ENCODE peak calls at places on chromosome 16, in ten cellular contexts. U, O, V, X, Z, J, T, Q, P and C are unnamed samples.

GRCh38 chr16:87223656-87224248 is 93.4 kb downstream of the C16orf95 start:
- DNase-seq in U (no peak), O (peak; percentile 39), V (no peak), X (no peak), Z (no peak), J (no peak), T (no peak), Q (no peak), P (no peak), C (no peak)

GRCh38 chr16:81485824-81486554 is 41.4 kb downstream of the CMIP start:
- DNase-seq in U (no peak), O (no peak), V (no peak), X (peak; percentile 32), Z (no peak), J (no peak), T (no peak), Q (peak; percentile 60), P (no peak), C (no peak)

GRCh38 chr16:85227924-85228462 is 115.7 kb upstream of the CIBAR2 start:
- DNase-seq in U (peak; percentile 41), O (no peak), V (no peak), X (peak; percentile 46), Z (no peak), J (no peak), T (no peak), Q (no peak), P (no peak), C (no peak)

GRCh38 chr16:64864232-64864803 is 257.5 kb downstream of the CDH11 start:
- DNase-seq in U (peak; percentile 70), O (peak; percentile 10), V (no peak), X (peak; percentile 84), Z (peak; percentile 23), J (no peak), T (no peak), Q (peak; percentile 44), P (no peak), C (no peak)

GRCh38 chr16:27699540-27699939 is 149.6 kb downstream of the KATNIP start:
- DNase-seq in U (no peak), O (no peak), V (no peak), X (no peak), Z (no peak), J (no peak), T (no peak), Q (no peak), P (no peak), C (no peak)

GRCh38 chr16:46996391-46996790 is 22.9 kb upstream of the DNAJA2 start:
- DNase-seq in U (no peak), O (no peak), V (no peak), X (no peak), Z (no peak), J (no peak), T (no peak), Q (no peak), P (no peak), C (no peak)

GRCh38 chr16:4351880-4352279 is 759 bp upstream of the PAM16 start:
- DNase-seq in U (no peak), O (no peak), V (no peak), X (peak; percentile 65), Z (no peak), J (no peak), T (no peak), Q (no peak), P (no peak), C (no peak)

GRCh38 chr16:67396159-67396774 is 3.0 kb upstream of the TPPP3 start:
- DNase-seq in U (no peak), O (peak; percentile 90), V (peak; percentile 54), X (peak; percentile 87), Z (no peak), J (no peak), T (no peak), Q (peak; percentile 58), P (peak; percentile 84), C (peak; percentile 94)

GRCh38 chr16:81973737-81974136 is 37.5 kb downstream of the SDR42E1 start:
- DNase-seq in U (no peak), O (no peak), V (no peak), X (no peak), Z (no peak), J (no peak), T (no peak), Q (no peak), P (no peak), C (no peak)

GRCh38 chr16:4574919-4575705 is 19.0 kb downstream of the C16orf96 start:
- DNase-seq in U (no peak), O (no peak), V (no peak), X (no peak), Z (no peak), J (no peak), T (no peak), Q (no peak), P (no peak), C (no peak)

GRCh38 chr16:58124601-58124915 is 4.6 kb downstream of the CFAP20 start:
- DNase-seq in U (no peak), O (peak; percentile 32), V (no peak), X (peak; percentile 76), Z (no peak), J (no peak), T (no peak), Q (no peak), P (no peak), C (no peak)

GRCh38 chr16:85235988-85236831 is 123.9 kb upstream of the CIBAR2 start:
- DNase-seq in U (no peak), O (no peak), V (peak; percentile 70), X (no peak), Z (no peak), J (no peak), T (no peak), Q (no peak), P (no peak), C (no peak)

GRCh38 chr16:84899414-84899813 is 79.6 kb downstream of the CRISPLD2 start:
- DNase-seq in U (no peak), O (peak; percentile 68), V (no peak), X (peak; percentile 84), Z (no peak), J (no peak), T (no peak), Q (no peak), P (no peak), C (no peak)

GRCh38 chr16:61780161-61780560 is 256.1 kb downstream of the CDH8 start:
- DNase-seq in U (no peak), O (no peak), V (no peak), X (no peak), Z (no peak), J (no peak), T (no peak), Q (no peak), P (no peak), C (no peak)

GRCh38 chr16:89722392-89723278 is 1.3 kb downstream of the ZNF276 start:
- DNase-seq in U (no peak), O (peak; percentile 71), V (no peak), X (peak; percentile 85), Z (no peak), J (no peak), T (no peak), Q (no peak), P (peak; percentile 95), C (peak; percentile 91)

GRCh38 chr16:86018487-86018886 is 119.5 kb downstream of the IRF8 start:
- DNase-seq in U (no peak), O (no peak), V (no peak), X (no peak), Z (no peak), J (no peak), T (no peak), Q (no peak), P (peak; percentile 67), C (peak; percentile 10)

GRCh38 chr16:58507963-58508670 is 7.2 kb upstream of the SETD6 start:
- DNase-seq in U (no peak), O (no peak), V (no peak), X (no peak), Z (no peak), J (no peak), T (no peak), Q (no peak), P (peak; percentile 35), C (no peak)

GRCh38 chr16:7086842-7087616 is 245.6 kb upstream of the RBFOX1 start:
- DNase-seq in U (no peak), O (no peak), V (peak; percentile 12), X (no peak), Z (no peak), J (no peak), T (peak; percentile 2), Q (peak; percentile 40), P (no peak), C (no peak)

GRCh38 chr16:11395949-11396240 is 50.6 kb downstream of the RMI2 start:
- DNase-seq in U (no peak), O (no peak), V (no peak), X (no peak), Z (no peak), J (no peak), T (no peak), Q (no peak), P (peak; percentile 38), C (no peak)

GRCh38 chr16:68646948-68647659 is 2.0 kb downstream of the CDH3 start:
- DNase-seq in U (no peak), O (peak; percentile 41), V (no peak), X (peak; percentile 31), Z (no peak), J (no peak), T (no peak), Q (no peak), P (no peak), C (no peak)

GRCh38 chr16:67862623-67863583 is 9.9 kb upstream of the EDC4 start:
- DNase-seq in U (no peak), O (no peak), V (no peak), X (peak; percentile 55), Z (no peak), J (peak; percentile 78), T (peak; percentile 19), Q (no peak), P (no peak), C (no peak)

GRCh38 chr16:72357860-72358259 is 185.9 kb upstream of the PMFBP1 start:
- DNase-seq in U (no peak), O (no peak), V (no peak), X (no peak), Z (no peak), J (no peak), T (no peak), Q (no peak), P (no peak), C (no peak)

GRCh38 chr16:71852146-71852545 is 6.4 kb downstream of the ATXN1L start:
- DNase-seq in U (no peak), O (no peak), V (no peak), X (no peak), Z (no peak), J (no peak), T (no peak), Q (no peak), P (no peak), C (no peak)

GRCh38 chr16:87062569-87063442 is 254.4 kb downstream of the C16orf95 start:
- DNase-seq in U (no peak), O (peak; percentile 28), V (peak; percentile 98), X (peak; percentile 68), Z (no peak), J (no peak), T (no peak), Q (peak; percentile 79), P (no peak), C (no peak)

GRCh38 chr16:54285414-54286066 is 1.0 kb downstream of the IRX3 start:
- DNase-seq in U (no peak), O (peak; percentile 71), V (no peak), X (peak; percentile 51), Z (no peak), J (no peak), T (no peak), Q (peak; percentile 52), P (no peak), C (peak; percentile 66)

GRCh38 chr16:74650966-74651567 is 15.6 kb downstream of the RFWD3 start:
- DNase-seq in U (no peak), O (no peak), V (no peak), X (no peak), Z (no peak), J (no peak), T (no peak), Q (peak; percentile 34), P (no peak), C (no peak)

GRCh38 chr16:23452221-23452571 is 793 bp downstream of the COG7 start:
- DNase-seq in U (no peak), O (no peak), V (no peak), X (no peak), Z (no peak), J (no peak), T (no peak), Q (no peak), P (no peak), C (no peak)

GRCh38 chr16:84729716-84730320 is 30.0 kb downstream of the USP10 start:
- DNase-seq in U (no peak), O (no peak), V (no peak), X (no peak), Z (no peak), J (no peak), T (no peak), Q (peak; percentile 44), P (no peak), C (no peak)